ENCODE peak calls at places on chromosome 19, in five cellular contexts. U, K, B, J and F are unnamed samples.

GRCh38 chr19:36115453-36116343 is at the start of gene TBCB:
- DNase-seq in U (peak), K (peak), B (peak), J (peak), F (no peak)

GRCh38 chr19:19866599-19867248 is 1.0 kb downstream of the ZNF253 start:
- DNase-seq in U (no peak), K (no peak), B (no peak), J (no peak), F (no peak)

GRCh38 chr19:19341026-19341425 is 20.4 kb downstream of the MAU2 start:
- DNase-seq in U (peak), K (no peak), B (no peak), J (no peak), F (no peak)

GRCh38 chr19:15702590-15702930 is 25.3 kb upstream of the OR10H2 start:
- DNase-seq in U (peak), K (peak), B (peak), J (peak), F (peak)

GRCh38 chr19:34246340-34246739 is 8.0 kb upstream of the GARRE1 start:
- DNase-seq in U (no peak), K (no peak), B (no peak), J (no peak), F (no peak)

GRCh38 chr19:52778811-52779210 is 7.8 kb downstream of the ZNF600 start:
- DNase-seq in U (no peak), K (no peak), B (no peak), J (no peak), F (no peak)

GRCh38 chr19:47699360-47699917 is 13.8 kb upstream of the EHD2 start:
- DNase-seq in U (peak), K (no peak), B (no peak), J (no peak), F (peak)

GRCh38 chr19:2149980-2150793 is 1.2 kb downstream of the AP3D1 start:
- DNase-seq in U (peak), K (no peak), B (no peak), J (no peak), F (peak)

GRCh38 chr19:54252845-54253244 is 4.2 kb downstream of the LILRB5 start:
- DNase-seq in U (no peak), K (no peak), B (no peak), J (no peak), F (no peak)

GRCh38 chr19:2661615-2662014 is 40.9 kb downstream of the GNG7 start:
- DNase-seq in U (no peak), K (no peak), B (no peak), J (no peak), F (no peak)

GRCh38 chr19:20367811-20368294 is 197.7 kb downstream of the ZNF737 start:
- DNase-seq in U (no peak), K (no peak), B (no peak), J (no peak), F (no peak)

GRCh38 chr19:10219678-10220077 is 11.5 kb downstream of the S1PR2 start:
- DNase-seq in U (no peak), K (no peak), B (peak), J (no peak), F (no peak)

GRCh38 chr19:40398417-40399056 is 8.6 kb upstream of the HIPK4 start:
- DNase-seq in U (peak), K (no peak), B (no peak), J (no peak), F (no peak)

GRCh38 chr19:17681505-17682125 is 6.5 kb downstream of the UNC13A start:
- DNase-seq in U (peak), K (no peak), B (peak), J (no peak), F (no peak)

GRCh38 chr19:8355631-8356402 is 8.1 kb upstream of the ANGPTL4 start:
- DNase-seq in U (no peak), K (peak), B (peak), J (no peak), F (peak)

GRCh38 chr19:18027151-18027550 is 19.2 kb downstream of the ARRDC2 start:
- DNase-seq in U (no peak), K (no peak), B (no peak), J (no peak), F (no peak)

GRCh38 chr19:14347999-14348889 is 33.0 kb upstream of the ADGRE5 start:
- DNase-seq in U (peak), K (peak), B (peak), J (no peak), F (peak)

GRCh38 chr19:3538965-3539742 is at the start of gene TEKTIP1:
- DNase-seq in U (peak), K (no peak), B (no peak), J (no peak), F (no peak)

DNA sequence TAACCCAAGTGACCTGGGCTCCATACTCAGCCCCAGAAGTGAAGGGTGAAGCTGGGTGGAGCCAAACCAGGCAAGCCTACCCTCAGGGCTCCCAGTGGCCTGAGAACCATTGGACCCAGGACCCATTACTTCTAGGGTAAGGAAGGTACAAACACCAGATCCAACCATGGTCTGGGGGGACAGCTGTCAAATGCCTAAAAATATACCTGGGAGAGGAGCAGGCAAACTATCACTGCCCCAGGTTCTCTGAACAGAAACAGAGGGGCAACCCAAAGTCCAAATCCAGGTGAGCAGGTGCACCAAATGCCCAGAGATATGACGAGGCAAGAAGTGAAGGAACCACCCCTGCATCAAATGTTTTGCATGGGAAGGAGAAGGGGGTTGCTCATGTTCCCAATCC is 6.1 kb upstream of the CEACAM7 start:
- DNase-seq in U (no peak), K (no peak), B (no peak), J (no peak), F (no peak)
- TF ChIP-seq POLR2A in U (no peak), K (no peak), B (no peak), J (no peak), F (no peak)

GRCh38 chr19:13024958-13025653 is 29.8 kb downstream of the NFIX start:
- DNase-seq in U (peak), K (no peak), B (no peak), J (no peak), F (no peak)
- H3K27ac ChIP-seq in U (peak), K (no peak), B (no peak), J (no peak), F (peak)

GRCh38 chr19:6092329-6093286 is 17.7 kb downstream of the RFX2 start:
- DNase-seq in U (peak), K (peak), B (peak), J (peak), F (peak)
- TF ChIP-seq POLR2A in U (no peak), K (no peak), B (no peak), J (peak), F (no peak)

GRCh38 chr19:27741236-27741635 is 1471.7 kb downstream of the UQCRFS1 start:
- DNase-seq in U (no peak), K (no peak), B (no peak), J (no peak), F (no peak)

GRCh38 chr19:27738569-27739193 is 1474.3 kb downstream of the UQCRFS1 start:
- DNase-seq in U (no peak), K (no peak), B (no peak), J (no peak), F (no peak)

GRCh38 chr19:27744926-27745844 is 1467.8 kb downstream of the UQCRFS1 start:
- DNase-seq in U (no peak), K (peak), B (no peak), J (no peak), F (peak)

GRCh38 chr19:27740396-27740795 is 1472.6 kb downstream of the UQCRFS1 start:
- DNase-seq in U (no peak), K (no peak), B (no peak), J (no peak), F (no peak)

DNA sequence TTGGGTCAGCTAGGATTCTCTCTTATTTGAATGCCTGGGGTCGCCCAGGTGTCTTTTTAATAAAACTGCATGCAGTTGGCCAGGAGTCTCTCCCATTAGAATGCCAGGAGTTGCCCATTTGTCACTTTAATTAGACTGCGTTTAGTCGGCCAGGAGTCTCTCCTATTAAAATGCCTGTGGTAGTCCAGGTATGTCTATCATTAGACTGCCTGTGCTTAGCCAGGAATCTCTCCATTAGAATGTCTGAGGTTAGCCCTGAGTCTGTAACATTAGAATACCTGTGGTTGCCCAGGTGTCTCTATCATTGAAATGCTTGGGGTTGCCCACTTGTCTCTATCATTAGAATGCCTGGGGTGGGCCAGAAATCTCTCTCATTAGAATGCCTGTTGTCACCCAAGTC is 1470.9 kb downstream of the UQCRFS1 start:
- DNase-seq in U (no peak), K (no peak), B (no peak), J (no peak), F (no peak)
- H3K27ac ChIP-seq in U (no peak), K (no peak), B (no peak), J (no peak), F (no peak)